ENCODE peak calls at places on chromosomes 3 and 15, in ten cellular contexts. K is IMR-90, O is HepG2, C is spleen, H is uterus, X is right lobe of liver, E is Peyer's patch, Y is ovary, I is transverse colon, M is body of pancreas. G is an unnamed sample.

GRCh38 chr3:146035366-146035765 is 125.6 kb downstream of the PLOD2 start:
- DNase-seq in M (no peak), I (no peak), O (no peak), Y (no peak), X (no peak), K (peak; percentile 23), H (no peak), C (no peak), E (no peak), G (no peak)

GRCh38 chr15:46408312-46408711 is 773.5 kb downstream of the SQOR start:
- DNase-seq in M (no peak), X (no peak), H (no peak), Y (no peak), I (no peak), C (no peak), E (no peak), K (no peak), O (no peak), G (no peak)

GRCh38 chr3:136042608-136043221 is 77.2 kb downstream of the PPP2R3A start:
- DNase-seq in O (peak; percentile 35), Y (no peak), X (no peak), C (no peak), K (peak; percentile 70), E (no peak), H (no peak), M (no peak), I (no peak), G (no peak)

GRCh38 chr15:43118276-43118675 is 12.4 kb upstream of the UBR1 start:
- DNase-seq in O (no peak), I (no peak), X (no peak), E (no peak), K (no peak), H (no peak), M (no peak), Y (no peak), C (no peak), G (no peak)

GRCh38 chr3:128489860-128490649 is 2.9 kb downstream of the GATA2 start:
- DNase-seq in O (peak; percentile 37), E (peak; percentile 53), I (no peak), M (peak; percentile 69), H (peak; percentile 53), C (peak; percentile 81), Y (no peak), X (peak; percentile 46), K (no peak), G (peak; percentile 47)

GRCh38 chr3:170117134-170117533 is 64.4 kb downstream of the PHC3 start:
- DNase-seq in I (no peak), C (no peak), X (no peak), Y (no peak), E (no peak), H (no peak), O (peak; percentile 5), K (no peak), M (no peak), G (no peak)

GRCh38 chr15:68387288-68388143 is 44.4 kb downstream of the ITGA11 start:
- DNase-seq in C (peak; percentile 39), I (no peak), E (no peak), K (peak; percentile 78), H (peak; percentile 8), Y (no peak), X (peak; percentile 13), O (no peak), M (no peak), G (no peak)

GRCh38 chr3:30443756-30444673 is 162.4 kb upstream of the TGFBR2 start:
- DNase-seq in K (no peak), E (no peak), H (no peak), O (no peak), X (no peak), I (no peak), C (no peak), M (no peak), Y (no peak), G (no peak)

GRCh38 chr3:71587958-71588357 is 4.4 kb upstream of the FOXP1 start:
- DNase-seq in I (no peak), M (no peak), O (no peak), E (no peak), Y (no peak), K (no peak), H (no peak), C (no peak), X (no peak), G (no peak)

GRCh38 chr3:172522871-172523818 is at the start of gene TNFSF10:
- DNase-seq in C (peak; percentile 91), H (peak; percentile 35), M (peak; percentile 77), O (peak; percentile 37), K (peak; percentile 22), I (peak; percentile 87), X (peak; percentile 84), Y (peak; percentile 61), E (peak; percentile 81), G (peak; percentile 71)

GRCh38 chr3:73143401-73143800 is 81.9 kb downstream of the EBLN2 start:
- DNase-seq in K (no peak), I (no peak), C (no peak), Y (no peak), M (no peak), E (no peak), X (no peak), H (no peak), O (no peak), G (no peak)

GRCh38 chr15:83571820-83572707 is 81.9 kb upstream of the ADAMTSL3 start:
- DNase-seq in H (no peak), M (no peak), O (no peak), E (no peak), K (peak; percentile 19), X (no peak), I (no peak), Y (no peak), C (no peak), G (no peak)

GRCh38 chr3:70702132-70702531 is 389.7 kb upstream of the MDFIC2 start:
- DNase-seq in O (no peak), I (no peak), X (no peak), K (no peak), H (no peak), M (no peak), Y (no peak), E (no peak), C (no peak), G (no peak)

GRCh38 chr3:47406762-47407149 is 25.9 kb downstream of the PTPN23 start:
- DNase-seq in E (no peak), Y (no peak), K (no peak), M (no peak), H (no peak), C (peak; percentile 72), O (no peak), I (no peak), X (no peak), G (no peak)

GRCh38 chr3:59968510-59968909 is 918.7 kb upstream of the CFAP20DC start:
- DNase-seq in M (no peak), O (no peak), I (no peak), Y (no peak), K (no peak), X (no peak), H (no peak), C (no peak), E (no peak), G (no peak)

GRCh38 chr3:194632983-194633348 is 253 bp downstream of the TMEM44 start:
- DNase-seq in I (peak; percentile 28), O (no peak), X (peak; percentile 51), E (no peak), M (no peak), C (no peak), Y (peak; percentile 52), H (peak; percentile 20), K (no peak), G (no peak)
- H3K27ac ChIP-seq in I (peak overlapping the region; percentile 90), O (peak overlapping the region; percentile 59), X (no peak overlapping the region), E (peak overlapping the region; percentile 88), M (peak overlapping the region; percentile 62), C (no peak overlapping the region), Y (peak overlapping the region; percentile 43), H (peak overlapping the region; percentile 76), K (peak overlapping the region; percentile 64), G (peak overlapping the region; percentile 85)

DNA sequence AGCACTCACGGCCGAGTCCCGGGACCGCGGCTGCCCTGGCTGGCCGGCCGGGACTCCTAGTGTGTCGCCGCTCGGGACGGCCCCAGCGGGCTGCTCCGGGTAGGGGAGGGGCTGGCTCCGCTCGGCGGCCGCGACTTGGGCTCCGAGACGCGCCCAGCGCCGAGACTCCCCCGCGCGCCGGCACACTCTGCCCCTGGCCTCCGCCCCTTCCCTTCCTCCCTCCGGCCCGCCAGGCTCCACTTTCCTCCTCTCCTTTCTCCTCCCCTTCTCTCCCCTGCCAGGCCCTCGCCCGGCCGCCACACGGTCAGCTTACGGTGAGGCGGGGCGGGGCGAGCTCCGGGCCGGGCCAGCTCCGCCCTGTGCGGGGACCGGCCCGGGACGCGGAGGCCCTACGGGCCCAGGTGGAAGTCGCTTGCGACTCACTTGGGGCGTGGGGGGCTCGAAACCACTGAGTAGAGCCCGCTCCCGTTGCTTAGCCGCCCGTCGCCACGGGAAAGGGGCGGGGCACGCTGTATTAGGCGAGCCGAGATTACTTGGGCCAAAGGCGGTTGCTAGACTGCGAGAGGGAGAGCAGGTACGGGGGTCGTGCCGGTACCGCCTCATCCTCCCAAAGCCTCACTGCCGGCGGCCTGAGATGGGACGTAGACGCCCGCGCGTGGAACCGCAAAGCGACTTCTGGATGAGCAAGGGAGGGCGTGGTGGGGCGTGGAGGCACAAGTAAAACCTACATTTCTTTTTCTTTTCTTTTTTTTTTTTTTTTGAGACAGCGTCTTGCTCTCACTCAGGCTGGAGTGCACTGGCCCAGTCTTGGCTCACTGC is at the start of gene ITGB5:
- DNase-seq in M (peak; percentile 83), Y (peak; percentile 77), C (peak; percentile 86), K (peak; percentile 63), E (peak; percentile 89), X (peak; percentile 92), I (peak; percentile 83), O (peak; percentile 61), H (peak; percentile 84), G (peak; percentile 83)
- TF ChIP-seq POLR2A in M (peak; percentile 34), Y (peak; percentile 43), C (no peak), K (peak; percentile 73), E (peak; percentile 68), X (peak; percentile 91), I (peak; percentile 61), O (peak; percentile 69), H (peak; percentile 63), G (no peak)

GRCh38 chr3:105944721-105945120 is 75.9 kb upstream of the CBLB start:
- DNase-seq in K (peak; percentile 88), C (no peak), H (no peak), E (no peak), Y (no peak), X (no peak), M (no peak), O (peak; percentile 4), I (no peak), G (no peak)
- H3K27ac ChIP-seq in K (no peak overlapping the region), C (no peak overlapping the region), H (no peak overlapping the region), E (no peak overlapping the region), Y (no peak overlapping the region), X (no peak overlapping the region), M (no peak overlapping the region), O (no peak overlapping the region), I (no peak overlapping the region), G (no peak overlapping the region)

DNA sequence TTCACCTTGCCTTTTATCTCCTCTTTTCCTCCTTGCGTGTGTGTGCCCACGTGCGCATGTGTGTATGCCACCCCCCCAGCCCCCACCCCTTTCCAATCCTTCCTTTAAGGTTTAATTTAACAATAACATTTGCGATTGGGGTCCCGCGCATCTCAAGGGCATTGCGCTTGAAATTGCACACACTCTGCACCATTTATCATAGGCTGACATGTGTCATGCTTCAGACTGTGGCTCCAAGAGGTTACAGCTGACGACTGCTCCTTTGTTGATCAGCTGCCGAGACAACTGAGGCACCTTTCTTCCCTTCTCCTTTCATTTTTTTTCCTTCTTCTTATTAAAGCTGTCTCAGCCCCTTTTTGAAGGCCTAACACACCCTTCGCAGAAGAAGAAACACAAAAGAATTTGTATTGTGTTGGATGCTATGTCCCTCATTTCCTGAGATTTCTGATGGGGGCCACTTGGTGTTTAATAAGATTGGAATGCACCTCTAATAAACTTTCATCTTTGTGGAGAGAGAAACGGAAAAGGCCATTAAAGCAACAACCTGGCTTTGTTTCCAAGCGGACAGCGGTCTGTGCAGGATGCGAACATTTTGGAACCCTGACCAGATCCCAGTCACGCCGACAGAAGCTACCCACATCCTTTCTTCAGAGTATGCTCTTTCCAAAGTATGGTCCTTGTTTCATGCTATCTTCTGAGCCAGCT is 470.1 kb downstream of the MCTP2 start:
- DNase-seq in I (no peak), E (no peak), X (no peak), M (no peak), O (no peak), C (no peak), K (no peak), Y (no peak), H (no peak), G (no peak)
- TF ChIP-seq POLR2A in I (no peak), E (no peak), X (no peak), M (no peak), O (no peak), C (no peak), K (no peak), Y (no peak), H (no peak), G (no peak)